ENCODE peak calls at places on chromosomes 11 and 22, in four cellular contexts. One of them, this sample, is unnamed.
A peak's percentile ranks its signal among the peaks of the same experiment; 100 is the strongest.

GRCh38 chr11:67450796-67451657 is 1.5 kb downstream of the GPR152 start:
- DNase-seq in heart left ventricle: no peak
- DNase-seq in fibroblast of lung: no peak
- DNase-seq in keratinocyte: no peak
- DNase-seq in this sample: no peak

GRCh38 chr11:111633248-111633647 is 31.0 kb downstream of the SIK2 start:
- DNase-seq in heart left ventricle: no peak
- DNase-seq in keratinocyte: no peak
- DNase-seq in fibroblast of lung: no peak
- DNase-seq in this sample: no peak

GRCh38 chr11:296976-297665 is 2.2 kb downstream of the IFITM5 start:
- DNase-seq in fibroblast of lung: no peak
- DNase-seq in keratinocyte: no peak
- DNase-seq in heart left ventricle: no peak
- DNase-seq in this sample: no peak

GRCh38 chr11:44943118-44943517 is 7.6 kb downstream of the TP53I11 start:
- DNase-seq in keratinocyte: no peak
- DNase-seq in fibroblast of lung: no peak
- DNase-seq in heart left ventricle: no peak
- DNase-seq in this sample: no peak

GRCh38 chr11:62552931-62553838 is 6.6 kb upstream of the AHNAK start:
- DNase-seq in fibroblast of lung: peak; percentile 98
- DNase-seq in heart left ventricle: peak; percentile 79
- DNase-seq in keratinocyte: no peak
- DNase-seq in this sample: peak; percentile 95

GRCh38 chr11:116731821-116732739 is 40.7 kb downstream of the BUD13 start:
- DNase-seq in keratinocyte: no peak
- DNase-seq in heart left ventricle: no peak
- DNase-seq in fibroblast of lung: no peak
- DNase-seq in this sample: no peak

GRCh38 chr22:50014053-50014501 is 1.5 kb upstream of the IL17REL start:
- DNase-seq in keratinocyte: no peak
- DNase-seq in heart left ventricle: no peak
- DNase-seq in fibroblast of lung: no peak
- DNase-seq in this sample: no peak

GRCh38 chr11:24697722-24698121 is 200.9 kb downstream of the LUZP2 start:
- DNase-seq in keratinocyte: peak; percentile 2
- DNase-seq in heart left ventricle: no peak
- DNase-seq in fibroblast of lung: peak; percentile 91
- DNase-seq in this sample: no peak

GRCh38 chr11:282171-282570 is 4.0 kb downstream of the NLRP6 start:
- DNase-seq in fibroblast of lung: no peak
- DNase-seq in keratinocyte: no peak
- DNase-seq in heart left ventricle: peak; percentile 9
- DNase-seq in this sample: no peak

GRCh38 chr11:44224867-44225501 is 85.0 kb downstream of the ALX4 start:
- DNase-seq in fibroblast of lung: no peak
- DNase-seq in heart left ventricle: no peak
- DNase-seq in keratinocyte: no peak
- DNase-seq in this sample: no peak

GRCh38 chr11:71251159-71251721 is 1.1 kb downstream of the SHANK2 start:
- DNase-seq in heart left ventricle: no peak
- DNase-seq in keratinocyte: no peak
- DNase-seq in fibroblast of lung: no peak
- DNase-seq in this sample: peak; percentile 44
- H3K4me3 ChIP-seq in heart left ventricle: no peak overlapping the region
- H3K4me3 ChIP-seq in keratinocyte: peak overlapping the region; percentile 73
- H3K4me3 ChIP-seq in fibroblast of lung: peak overlapping the region; percentile 40
- H3K4me3 ChIP-seq in this sample: peak overlapping the region; percentile 59

GRCh38 chr22:30561402-30562154 is 12.9 kb downstream of the GAL3ST1 start:
- DNase-seq in keratinocyte: no peak
- DNase-seq in fibroblast of lung: no peak
- DNase-seq in heart left ventricle: no peak
- DNase-seq in this sample: no peak
- H3K36me3 ChIP-seq in keratinocyte: no peaks in the 10 kb centered on the region
- H3K36me3 ChIP-seq in fibroblast of lung: no peaks in the 10 kb centered on the region
- H3K36me3 ChIP-seq in heart left ventricle: no peaks in the 10 kb centered on the region
- H3K36me3 ChIP-seq in this sample: no peaks in the 10 kb centered on the region

DNA sequence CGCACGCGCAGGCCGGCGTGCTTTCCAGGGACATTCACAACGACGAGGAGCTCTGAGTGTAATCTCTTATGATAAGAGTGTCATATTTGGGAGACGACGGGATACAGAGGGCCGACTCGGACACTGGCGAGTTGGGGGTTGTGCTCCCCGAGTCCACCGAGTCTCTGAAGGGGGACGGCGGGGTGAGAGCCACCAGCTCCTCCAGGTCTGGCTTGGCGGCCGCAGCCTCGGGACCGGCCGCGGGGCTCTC is 170.9 kb upstream of the CTSC start:
- DNase-seq in heart left ventricle: no peak
- DNase-seq in keratinocyte: no peak
- DNase-seq in fibroblast of lung: no peak
- DNase-seq in this sample: no peak
- H3K4me3 ChIP-seq in heart left ventricle: peak overlapping the region; percentile 47
- H3K4me3 ChIP-seq in keratinocyte: no peak overlapping the region
- H3K4me3 ChIP-seq in fibroblast of lung: no peak overlapping the region
- H3K4me3 ChIP-seq in this sample: no peak overlapping the region

GRCh38 chr22:38479096-38479840 is 11.4 kb downstream of the KDELR3 start:
- DNase-seq in heart left ventricle: no peak
- DNase-seq in fibroblast of lung: no peak
- DNase-seq in keratinocyte: no peak
- DNase-seq in this sample: no peak
- H3K36me3 ChIP-seq in heart left ventricle: peaks cover 67% of the 10 kb centered on the region
- H3K36me3 ChIP-seq in fibroblast of lung: peaks cover 12% of the 10 kb centered on the region
- H3K36me3 ChIP-seq in keratinocyte: peaks cover 26% of the 10 kb centered on the region
- H3K36me3 ChIP-seq in this sample: peaks cover 51% of the 10 kb centered on the region

DNA sequence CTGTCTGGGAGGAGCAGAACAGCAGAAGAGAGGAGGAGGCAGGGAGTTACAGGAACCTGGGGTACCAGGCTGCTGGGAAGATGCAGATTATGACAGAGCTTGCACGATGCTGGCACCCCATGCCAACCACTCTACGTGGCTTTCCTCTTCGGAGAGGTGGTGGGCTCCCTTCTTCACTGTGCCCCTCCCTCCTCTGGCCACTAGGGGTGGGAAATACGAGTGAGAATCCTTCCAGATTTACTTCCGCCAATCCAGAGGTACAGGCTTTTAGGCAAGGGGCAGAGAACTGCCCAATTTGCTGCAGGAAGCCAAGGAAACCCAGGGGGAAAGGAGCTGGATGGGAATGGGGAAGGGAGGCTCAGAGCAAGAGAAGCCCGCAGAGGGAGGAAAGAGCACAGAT is 12.3 kb downstream of the HYOU1 start:
- DNase-seq in fibroblast of lung: no peak
- DNase-seq in heart left ventricle: no peak
- DNase-seq in keratinocyte: no peak
- DNase-seq in this sample: no peak
- H3K4me3 ChIP-seq in fibroblast of lung: no peak overlapping the region
- H3K4me3 ChIP-seq in heart left ventricle: no peak overlapping the region
- H3K4me3 ChIP-seq in keratinocyte: no peak overlapping the region
- H3K4me3 ChIP-seq in this sample: no peak overlapping the region

DNA sequence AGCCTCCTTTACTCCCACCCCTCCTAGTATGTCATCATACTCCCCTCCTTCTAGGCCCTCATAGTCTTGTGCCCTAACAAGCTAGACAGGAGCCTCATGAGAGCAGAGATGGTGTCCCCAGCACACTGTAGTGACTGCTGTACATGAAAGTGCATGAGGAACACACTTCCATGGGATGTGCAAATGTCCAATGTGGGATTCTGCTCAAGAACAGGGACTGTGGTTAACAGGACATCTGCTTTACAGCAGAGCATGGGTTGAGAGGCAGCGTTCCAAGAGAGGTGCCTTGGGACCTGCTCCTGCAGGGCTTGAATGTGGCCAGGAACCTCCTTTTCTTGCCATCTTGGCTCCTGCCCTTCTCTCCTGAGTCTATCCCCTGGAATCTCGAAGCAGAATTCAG is 45.3 kb downstream of the HIRA start:
- DNase-seq in fibroblast of lung: no peak
- DNase-seq in keratinocyte: no peak
- DNase-seq in heart left ventricle: no peak
- DNase-seq in this sample: no peak
- H3K36me3 ChIP-seq in fibroblast of lung: peaks cover 25% of the 10 kb centered on the region
- H3K36me3 ChIP-seq in keratinocyte: peaks cover 45% of the 10 kb centered on the region
- H3K36me3 ChIP-seq in heart left ventricle: peaks cover 100% of the 10 kb centered on the region
- H3K36me3 ChIP-seq in this sample: peaks cover 55% of the 10 kb centered on the region